ENCODE peak calls at places on chromosomes 4 and X, in seven cellular contexts. I, A, J, G, D, P and L are unnamed samples.

GRCh38 chrX:88937616-88938015 is 190.6 kb downstream of the CPXCR1 start:
- DNase-seq in G (no peak), D (no peak), P (no peak), A (no peak), J (no peak), I (no peak), L (no peak)

GRCh38 chr4:75004755-75005668 is 72.1 kb downstream of the PARM1 start:
- DNase-seq in P (no peak), I (no peak), A (no peak), G (no peak), D (no peak), J (no peak), L (no peak)

GRCh38 chr4:156754832-156755570 is 216.6 kb downstream of the PDGFC start:
- DNase-seq in I (no peak), A (no peak), D (no peak), G (no peak), J (no peak), P (no peak), L (no peak)

GRCh38 chr4:86218721-86219481 is 141.0 kb downstream of the MAPK10 start:
- DNase-seq in G (no peak), J (no peak), A (no peak), I (no peak), D (peak), P (no peak), L (no peak)

GRCh38 chrX:43676960-43677582 is 21.0 kb downstream of the MAOA start:
- DNase-seq in P (no peak), I (no peak), J (no peak), D (peak), G (no peak), A (no peak), L (no peak)

GRCh38 chr4:174389439-174389838 is 105.7 kb downstream of the CEP44 start:
- DNase-seq in I (no peak), A (no peak), G (no peak), J (no peak), P (no peak), D (no peak), L (no peak)

GRCh38 chrX:92232182-92232581 is 453.0 kb downstream of the PCDH11X start:
- DNase-seq in G (no peak), J (no peak), P (no peak), I (no peak), D (no peak), A (no peak), L (no peak)

GRCh38 chrX:42415636-42416035 is 362.3 kb downstream of the PPP1R2C start:
- DNase-seq in G (no peak), A (no peak), D (no peak), J (no peak), I (no peak), P (no peak), L (no peak)

GRCh38 chrX:20320461-20321159 is 53.9 kb upstream of the RPS6KA3 start:
- DNase-seq in I (no peak), P (no peak), G (peak), D (no peak), A (no peak), J (peak), L (no peak)

GRCh38 chrX:108734426-108734825 is 1.9 kb downstream of the IRS4 start:
- DNase-seq in J (no peak), I (no peak), D (no peak), G (no peak), P (no peak), A (no peak), L (no peak)

GRCh38 chr4:129335263-129335662 is 239.3 kb downstream of the C4orf33 start:
- DNase-seq in J (no peak), A (no peak), D (peak), G (no peak), P (no peak), I (no peak), L (no peak)

GRCh38 chrX:30302957-30303356 is 6.2 kb downstream of the NR0B1 start:
- DNase-seq in I (no peak), J (no peak), P (no peak), A (no peak), D (no peak), G (peak), L (peak)

GRCh38 chr4:179151770-179152169 is 1709.5 kb upstream of the AGA start:
- DNase-seq in G (no peak), J (no peak), D (no peak), P (no peak), I (no peak), A (no peak), L (no peak)

GRCh38 chr4:27009539-27009938 is 148.9 kb downstream of the STIM2 start:
- DNase-seq in D (no peak), J (no peak), A (no peak), G (no peak), I (no peak), P (no peak), L (no peak)

GRCh38 chrX:131704136-131704695 is 160.3 kb downstream of the OR13H1 start:
- DNase-seq in P (peak), A (no peak), J (no peak), D (no peak), I (no peak), G (no peak), L (no peak)

GRCh38 chrX:55451990-55452824 is at the start of gene MAGEH1:
- DNase-seq in A (peak), D (peak), I (no peak), G (peak), P (peak), J (peak), L (peak)

GRCh38 chr4:56804551-56804950 is 16.9 kb downstream of the SPINK2 start:
- DNase-seq in I (no peak), G (no peak), P (no peak), J (no peak), A (no peak), D (no peak), L (no peak)